ENCODE peak calls at places on chromosome 17, in ten cellular contexts. P is stomach; J is CMK; Y is activated B cell treated with CpG ODN at 0.5 μM for 24 hours; O is HTR-8/SVneo; T is NCI-H524; E is activated CD4-positive, alpha-beta T cell treated with anti-CD3 and anti-CD28 coated beads, Interleukin-2, amount 50 U/mL, for 24 hours; V is mesenchymal stem cell; U is CD8-positive, alpha-beta memory T cell; Z is adrenal gland. X is an unnamed sample.

GRCh38 chr17:18176152-18176551 is 7.5 kb upstream of the ALKBH5 start:
- DNase-seq in P (no peak), J (no peak), Y (no peak), O (no peak), T (no peak), E (no peak), V (no peak), U (no peak), Z (no peak), X (no peak)

GRCh38 chr17:8438441-8438840 is 2.8 kb downstream of the NDEL1 start:
- DNase-seq in P (no peak), J (no peak), Y (no peak), O (no peak), T (no peak), E (no peak), V (no peak), U (no peak), Z (no peak), X (no peak)

GRCh38 chr17:55200904-55201608 is 63.7 kb upstream of the HLF start:
- DNase-seq in P (no peak), J (no peak), Y (no peak), O (no peak), T (no peak), E (no peak), V (no peak), U (no peak), Z (no peak), X (no peak)

GRCh38 chr17:8122923-8123694 is 797 bp downstream of the HES7 start:
- DNase-seq in P (no peak), J (no peak), Y (peak), O (no peak), T (no peak), E (peak), V (peak), U (no peak), Z (no peak), X (no peak)

GRCh38 chr17:18129041-18129502 is 20.5 kb downstream of the MYO15A start:
- DNase-seq in P (peak), J (no peak), Y (no peak), O (peak), T (no peak), E (no peak), V (peak), U (no peak), Z (no peak), X (peak)

GRCh38 chr17:65495255-65496060 is 66.0 kb downstream of the AXIN2 start:
- DNase-seq in P (no peak), J (no peak), Y (no peak), O (no peak), T (peak), E (no peak), V (no peak), U (no peak), Z (no peak), X (no peak)

GRCh38 chr17:13931111-13931526 is 138.2 kb upstream of the COX10 start:
- DNase-seq in P (no peak), J (peak), Y (no peak), O (no peak), T (no peak), E (no peak), V (peak), U (no peak), Z (peak), X (peak)

GRCh38 chr17:75450270-75450669 is 6.2 kb upstream of the TMEM94 start:
- DNase-seq in P (no peak), J (no peak), Y (no peak), O (no peak), T (no peak), E (no peak), V (no peak), U (no peak), Z (no peak), X (no peak)

GRCh38 chr17:82226809-82227628 is 1.8 kb upstream of the SLC16A3 start:
- DNase-seq in P (no peak), J (no peak), Y (no peak), O (no peak), T (no peak), E (no peak), V (peak), U (no peak), Z (no peak), X (no peak)

GRCh38 chr17:46894476-46895151 is 28.3 kb upstream of the GOSR2 start:
- DNase-seq in P (no peak), J (no peak), Y (no peak), O (no peak), T (no peak), E (no peak), V (no peak), U (no peak), Z (peak), X (no peak)

GRCh38 chr17:80279895-80280294 is 19.2 kb downstream of the RNF213 start:
- DNase-seq in P (no peak), J (no peak), Y (no peak), O (no peak), T (no peak), E (no peak), V (peak), U (no peak), Z (peak), X (peak)

GRCh38 chr17:1474402-1475189 is 17.9 kb downstream of the MYO1C start:
- DNase-seq in P (no peak), J (no peak), Y (peak), O (no peak), T (no peak), E (no peak), V (no peak), U (no peak), Z (no peak), X (no peak)

GRCh38 chr17:11644265-11645212 is 46.3 kb downstream of the DNAH9 start:
- DNase-seq in P (peak), J (peak), Y (no peak), O (peak), T (peak), E (no peak), V (peak), U (no peak), Z (peak), X (peak)

GRCh38 chr17:78224226-78225087 is 7.0 kb upstream of the TMEM235 start:
- DNase-seq in P (no peak), J (no peak), Y (no peak), O (no peak), T (peak), E (no peak), V (no peak), U (no peak), Z (no peak), X (no peak)

GRCh38 chr17:57228921-57229320 is 27.4 kb upstream of the MSI2 start:
- DNase-seq in P (no peak), J (no peak), Y (no peak), O (no peak), T (no peak), E (no peak), V (no peak), U (no peak), Z (no peak), X (no peak)

GRCh38 chr17:6019959-6020358 is 50.2 kb upstream of the WSCD1 start:
- DNase-seq in P (no peak), J (no peak), Y (no peak), O (no peak), T (no peak), E (no peak), V (no peak), U (no peak), Z (no peak), X (no peak)

GRCh38 chr17:64148699-64149098 is 18.8 kb upstream of the ERN1 start:
- DNase-seq in P (peak), J (no peak), Y (no peak), O (no peak), T (peak), E (no peak), V (no peak), U (no peak), Z (peak), X (no peak)

GRCh38 chr17:19660219-19660870 is 11.8 kb downstream of the ALDH3A2 start:
- DNase-seq in P (no peak), J (no peak), Y (no peak), O (no peak), T (no peak), E (no peak), V (no peak), U (no peak), Z (no peak), X (no peak)

GRCh38 chr17:79809530-79810137 is 12.8 kb upstream of the CBX8 start:
- DNase-seq in P (peak), J (no peak), Y (no peak), O (no peak), T (no peak), E (no peak), V (no peak), U (no peak), Z (no peak), X (peak)

GRCh38 chr17:40483679-40484078 is 17.7 kb downstream of the TNS4 start:
- DNase-seq in P (no peak), J (no peak), Y (no peak), O (no peak), T (no peak), E (no peak), V (no peak), U (no peak), Z (no peak), X (no peak)

GRCh38 chr17:19709841-19710240 is 6.5 kb downstream of the SLC47A2 start:
- DNase-seq in P (no peak), J (no peak), Y (no peak), O (no peak), T (no peak), E (no peak), V (no peak), U (no peak), Z (no peak), X (no peak)

GRCh38 chr17:47694018-47694817 is at the start of gene TBKBP1:
- DNase-seq in P (no peak), J (peak), Y (peak), O (peak), T (peak), E (peak), V (peak), U (peak), Z (peak), X (no peak)

GRCh38 chr17:21095735-21096134 is 31.0 kb upstream of the DHRS7B start:
- DNase-seq in P (no peak), J (no peak), Y (no peak), O (no peak), T (no peak), E (no peak), V (no peak), U (no peak), Z (no peak), X (no peak)

X was measured in mucosa of gallbladder.